ENCODE peak calls at places on chromosomes 13 and 19, in eight cellular contexts. L is Peyer's patch; A is stimulated activated CD8-positive, alpha-beta memory T cell treated with anti-CD3 and anti-CD28 coated beads, Interleukin-7, amount 100 ng/mL, for 24 hours; M is cardiac fibroblast; O is NCI-H2171 treated with DMSO at 0.1 percent for 48 hours; R is activated gamma-delta T cell; Y is AG10803; V is stimulated activated naive CD8-positive, alpha-beta T cell treated with anti-CD3 and anti-CD28 coated beads, Interleukin-15, Interleukin-2, amounts not matched to agents 100 U/mL and 50 U/mL, for 24 hours. J is an unnamed sample.

GRCh38 chr19:17681505-17682125 is 6.5 kb downstream of the UNC13A start:
- DNase-seq in V (peak; percentile 59), L (no peak), A (peak; percentile 18), Y (peak; percentile 25), O (no peak), R (no peak), M (peak; percentile 50), J (no peak)

GRCh38 chr13:64591981-64592380 is 2638.2 kb downstream of the PCDH9 start:
- DNase-seq in L (no peak), V (no peak), O (no peak), R (no peak), M (peak; percentile 4), A (no peak), Y (peak; percentile 29), J (peak; percentile 6)

GRCh38 chr19:47637550-47637949 is 28.6 kb downstream of the BICRA start:
- DNase-seq in Y (peak; percentile 85), M (peak; percentile 76), R (no peak), L (no peak), V (no peak), O (no peak), A (no peak), J (no peak)

GRCh38 chr13:44299142-44299541 is 74.5 kb upstream of the SERP2 start:
- DNase-seq in L (no peak), O (no peak), R (no peak), A (no peak), V (no peak), Y (no peak), M (no peak), J (no peak)

GRCh38 chr13:51585234-51585672 is 991 bp downstream of the WDFY2 start:
- DNase-seq in A (no peak), O (no peak), M (peak; percentile 40), Y (peak; percentile 24), L (no peak), V (no peak), R (no peak), J (peak; percentile 71)

GRCh38 chr13:111049791-111050538 is 65.1 kb upstream of the ARHGEF7 start:
- DNase-seq in O (no peak), A (no peak), V (peak; percentile 11), M (peak; percentile 52), L (no peak), Y (peak; percentile 34), R (no peak), J (peak; percentile 16)

GRCh38 chr13:46728777-46729176 is 68.2 kb downstream of the ESD start:
- DNase-seq in M (no peak), L (no peak), Y (no peak), A (no peak), V (peak; percentile 54), R (no peak), O (no peak), J (peak; percentile 76)

GRCh38 chr13:109273326-109273751 is 513.0 kb downstream of the IRS2 start:
- DNase-seq in L (no peak), Y (peak; percentile 36), O (no peak), M (peak; percentile 47), A (no peak), V (no peak), R (no peak), J (no peak)

GRCh38 chr19:35644987-35645679 is 3.0 kb upstream of the COX6B1 start:
- DNase-seq in V (peak; percentile 94), L (peak; percentile 84), A (peak; percentile 76), Y (peak; percentile 40), R (no peak), O (peak; percentile 65), M (peak; percentile 65), J (peak; percentile 91)

J was measured in NCI-H82.